ENCODE peak calls at places on chromosomes 13 and 19, in seven cellular contexts. V is AG08395, O is prostate gland, I is mesendoderm, G is heart right ventricle, F is endothelial cell, S is substantia nigra. W is an unnamed sample.

GRCh38 chr19:7908742-7909461 is 5.2 kb downstream of the MAP2K7 start:
- DNase-seq in V (no peak), O (no peak), I (no peak), G (no peak), F (no peak), S (no peak), W (no peak)

GRCh38 chr13:99280166-99280565 is 22.0 kb upstream of the GPR18 start:
- DNase-seq in V (peak), O (no peak), I (no peak), G (no peak), F (no peak), S (no peak), W (peak)

GRCh38 chr19:12997967-12998940 is 3.0 kb downstream of the NFIX start:
- DNase-seq in V (no peak), O (no peak), I (no peak), G (no peak), F (no peak), S (no peak), W (no peak)

GRCh38 chr13:75170321-75170720 is 311.6 kb downstream of the TBC1D4 start:
- DNase-seq in V (no peak), O (no peak), I (no peak), G (no peak), F (no peak), S (no peak), W (no peak)

GRCh38 chr13:87941244-87941643 is 270.1 kb downstream of the SLITRK5 start:
- DNase-seq in V (no peak), O (no peak), I (no peak), G (no peak), F (no peak), S (no peak), W (no peak)

GRCh38 chr13:35524192-35524591 is 47.7 kb upstream of the MAB21L1 start:
- DNase-seq in V (no peak), O (no peak), I (no peak), G (no peak), F (no peak), S (no peak), W (no peak)

GRCh38 chr19:16496613-16496983 is 404 bp downstream of the C19orf44 start:
- DNase-seq in V (no peak), O (no peak), I (no peak), G (peak), F (no peak), S (no peak), W (peak)

GRCh38 chr19:28061111-28061510 is 1151.8 kb downstream of the UQCRFS1 start:
- DNase-seq in V (no peak), O (no peak), I (no peak), G (no peak), F (no peak), S (no peak), W (no peak)

GRCh38 chr13:47135800-47136658 is 239.2 kb upstream of the HTR2A start:
- DNase-seq in V (no peak), O (no peak), I (no peak), G (no peak), F (no peak), S (no peak), W (no peak)

GRCh38 chr13:92896842-92897241 is 329.8 kb upstream of the GPC6 start:
- DNase-seq in V (no peak), O (no peak), I (peak), G (no peak), F (no peak), S (no peak), W (no peak)

GRCh38 chr13:38577048-38577447 is 109.8 kb upstream of the FREM2 start:
- DNase-seq in V (no peak), O (no peak), I (peak), G (no peak), F (no peak), S (no peak), W (peak)

GRCh38 chr13:37775871-37776270 is 93.7 kb downstream of the TRPC4 start:
- DNase-seq in V (no peak), O (no peak), I (no peak), G (no peak), F (no peak), S (no peak), W (no peak)

GRCh38 chr19:5292843-5293606 is 47.6 kb downstream of the PTPRS start:
- DNase-seq in V (peak), O (peak), I (peak), G (peak), F (peak), S (peak), W (peak)

GRCh38 chr13:47798906-47799305 is 202.2 kb downstream of the SUCLA2 start:
- DNase-seq in V (no peak), O (no peak), I (peak), G (no peak), F (no peak), S (no peak), W (peak)

GRCh38 chr19:2149980-2150793 is 1.2 kb downstream of the AP3D1 start:
- DNase-seq in V (no peak), O (no peak), I (no peak), G (no peak), F (peak), S (no peak), W (no peak)

GRCh38 chr13:75101997-75102720 is 379.8 kb downstream of the TBC1D4 start:
- DNase-seq in V (peak), O (no peak), I (peak), G (no peak), F (no peak), S (no peak), W (no peak)

GRCh38 chr13:90686438-90686837 is 661.0 kb upstream of the MIR17HG start:
- DNase-seq in V (peak), O (no peak), I (no peak), G (peak), F (no peak), S (no peak), W (no peak)

GRCh38 chr13:107023335-107023734 is 455.4 kb upstream of the ARGLU1 start:
- DNase-seq in V (no peak), O (no peak), I (no peak), G (no peak), F (no peak), S (no peak), W (no peak)

GRCh38 chr13:44954210-44954609 is 35.1 kb downstream of the NUFIP1 start:
- DNase-seq in V (no peak), O (no peak), I (no peak), G (no peak), F (no peak), S (no peak), W (no peak)